ENCODE peak calls at places on chromosome 19, in nine cellular contexts. One of them, this sample, is unnamed.
A peak's percentile ranks its signal among the peaks of the same experiment; 100 is the strongest.

GRCh38 chr19:3062165-3063105 is at the start of gene TLE5:
- DNase-seq in retinal pigment epithelial cell: no peak
- DNase-seq in spleen: peak; percentile 94
- DNase-seq in GM06990: peak; percentile 80
- DNase-seq in astrocyte of the cerebellum: no peak
- DNase-seq in progenitor cell of endocrine pancreas: no peak
- DNase-seq in heart right ventricle: peak; percentile 79
- DNase-seq in GM13977: peak; percentile 91
- DNase-seq in transverse colon: peak; percentile 80
- DNase-seq in this sample: peak; percentile 65

GRCh38 chr19:17775245-17775927 is 19.6 kb upstream of the B3GNT3 start:
- DNase-seq in retinal pigment epithelial cell: no peak
- DNase-seq in spleen: no peak
- DNase-seq in GM06990: no peak
- DNase-seq in astrocyte of the cerebellum: no peak
- DNase-seq in progenitor cell of endocrine pancreas: peak; percentile 57
- DNase-seq in heart right ventricle: no peak
- DNase-seq in GM13977: no peak
- DNase-seq in transverse colon: peak; percentile 49
- DNase-seq in this sample: peak; percentile 62

GRCh38 chr19:57506163-57506562 is 6.4 kb downstream of the ZNF773 start:
- DNase-seq in retinal pigment epithelial cell: no peak
- DNase-seq in spleen: no peak
- DNase-seq in GM06990: no peak
- DNase-seq in astrocyte of the cerebellum: no peak
- DNase-seq in progenitor cell of endocrine pancreas: no peak
- DNase-seq in heart right ventricle: no peak
- DNase-seq in GM13977: no peak
- DNase-seq in transverse colon: no peak
- DNase-seq in this sample: no peak

GRCh38 chr19:33227242-33227650 is 1.6 kb upstream of the SLC7A10 start:
- DNase-seq in retinal pigment epithelial cell: peak; percentile 73
- DNase-seq in spleen: no peak
- DNase-seq in GM06990: no peak
- DNase-seq in astrocyte of the cerebellum: no peak
- DNase-seq in progenitor cell of endocrine pancreas: no peak
- DNase-seq in heart right ventricle: peak; percentile 4
- DNase-seq in GM13977: no peak
- DNase-seq in transverse colon: no peak
- DNase-seq in this sample: no peak

GRCh38 chr19:11554160-11554559 is 4.9 kb downstream of the ELOF1 start:
- DNase-seq in retinal pigment epithelial cell: no peak
- DNase-seq in spleen: no peak
- DNase-seq in GM06990: peak; percentile 73
- DNase-seq in astrocyte of the cerebellum: no peak
- DNase-seq in progenitor cell of endocrine pancreas: no peak
- DNase-seq in heart right ventricle: no peak
- DNase-seq in GM13977: no peak
- DNase-seq in transverse colon: peak; percentile 36
- DNase-seq in this sample: peak; percentile 47

GRCh38 chr19:51971624-51972023 is 15.0 kb downstream of the ZNF350 start:
- DNase-seq in retinal pigment epithelial cell: no peak
- DNase-seq in spleen: no peak
- DNase-seq in GM06990: no peak
- DNase-seq in astrocyte of the cerebellum: no peak
- DNase-seq in progenitor cell of endocrine pancreas: no peak
- DNase-seq in heart right ventricle: no peak
- DNase-seq in GM13977: no peak
- DNase-seq in transverse colon: no peak
- DNase-seq in this sample: peak; percentile 15

GRCh38 chr19:29478578-29479565 is 46.9 kb upstream of the VSTM2B start:
- DNase-seq in retinal pigment epithelial cell: no peak
- DNase-seq in spleen: no peak
- DNase-seq in GM06990: no peak
- DNase-seq in astrocyte of the cerebellum: no peak
- DNase-seq in progenitor cell of endocrine pancreas: peak; percentile 51
- DNase-seq in heart right ventricle: no peak
- DNase-seq in GM13977: no peak
- DNase-seq in transverse colon: no peak
- DNase-seq in this sample: peak; percentile 40

GRCh38 chr19:3096902-3097326 is 2.8 kb downstream of the GNA11 start:
- DNase-seq in retinal pigment epithelial cell: no peak
- DNase-seq in spleen: peak; percentile 65
- DNase-seq in GM06990: no peak
- DNase-seq in astrocyte of the cerebellum: no peak
- DNase-seq in progenitor cell of endocrine pancreas: no peak
- DNase-seq in heart right ventricle: no peak
- DNase-seq in GM13977: no peak
- DNase-seq in transverse colon: peak; percentile 26
- DNase-seq in this sample: no peak

GRCh38 chr19:2542341-2543069 is 66.6 kb downstream of the GADD45B start:
- DNase-seq in retinal pigment epithelial cell: peak; percentile 77
- DNase-seq in spleen: peak; percentile 74
- DNase-seq in GM06990: peak; percentile 65
- DNase-seq in astrocyte of the cerebellum: no peak
- DNase-seq in progenitor cell of endocrine pancreas: no peak
- DNase-seq in heart right ventricle: no peak
- DNase-seq in GM13977: no peak
- DNase-seq in transverse colon: peak; percentile 34
- DNase-seq in this sample: no peak

GRCh38 chr19:5387472-5387871 is 46.9 kb upstream of the PTPRS start:
- DNase-seq in retinal pigment epithelial cell: no peak
- DNase-seq in spleen: no peak
- DNase-seq in GM06990: no peak
- DNase-seq in astrocyte of the cerebellum: no peak
- DNase-seq in progenitor cell of endocrine pancreas: no peak
- DNase-seq in heart right ventricle: no peak
- DNase-seq in GM13977: no peak
- DNase-seq in transverse colon: no peak
- DNase-seq in this sample: no peak
- TF ChIP-seq CTCF in retinal pigment epithelial cell: no peak
- TF ChIP-seq CTCF in spleen: no peak
- TF ChIP-seq CTCF in GM06990: no peak
- TF ChIP-seq CTCF in astrocyte of the cerebellum: no peak
- TF ChIP-seq CTCF in progenitor cell of endocrine pancreas: no peak
- TF ChIP-seq CTCF in heart right ventricle: no peak
- TF ChIP-seq CTCF in GM13977: no peak
- TF ChIP-seq CTCF in transverse colon: no peak
- TF ChIP-seq CTCF in this sample: no peak

DNA sequence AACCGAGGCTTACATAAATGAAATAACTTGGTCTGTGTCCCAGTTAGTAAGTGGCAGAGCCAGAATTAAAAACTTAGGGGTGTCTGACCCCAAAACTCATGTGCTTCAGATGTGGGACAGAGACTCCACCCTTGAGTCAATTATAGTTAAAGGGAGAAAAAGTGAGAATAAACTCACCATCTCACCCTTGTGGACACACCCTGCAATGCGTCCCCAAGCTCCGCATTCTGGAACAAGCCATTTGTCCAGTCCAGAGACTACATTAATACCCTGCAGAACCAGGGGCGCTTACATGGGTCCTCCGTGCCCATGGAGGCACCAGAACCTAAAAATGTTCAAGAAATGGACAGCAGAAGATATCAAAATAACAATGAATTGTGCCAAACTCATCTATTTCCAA is 207.0 kb upstream of the ZNF507 start:
- DNase-seq in retinal pigment epithelial cell: no peak
- DNase-seq in spleen: no peak
- DNase-seq in GM06990: no peak
- DNase-seq in astrocyte of the cerebellum: no peak
- DNase-seq in progenitor cell of endocrine pancreas: no peak
- DNase-seq in heart right ventricle: no peak
- DNase-seq in GM13977: no peak
- DNase-seq in transverse colon: no peak
- DNase-seq in this sample: no peak
- TF ChIP-seq CTCF in retinal pigment epithelial cell: peak; percentile 3
- TF ChIP-seq CTCF in spleen: peak; percentile 7
- TF ChIP-seq CTCF in GM06990: no peak
- TF ChIP-seq CTCF in astrocyte of the cerebellum: no peak
- TF ChIP-seq CTCF in progenitor cell of endocrine pancreas: peak; percentile 45
- TF ChIP-seq CTCF in heart right ventricle: peak; percentile 7
- TF ChIP-seq CTCF in GM13977: no peak
- TF ChIP-seq CTCF in transverse colon: no peak
- TF ChIP-seq CTCF in this sample: no peak

GRCh38 chr19:19157808-19158207 is 12.3 kb downstream of the MEF2B start:
- DNase-seq in retinal pigment epithelial cell: no peak
- DNase-seq in spleen: no peak
- DNase-seq in GM06990: no peak
- DNase-seq in astrocyte of the cerebellum: no peak
- DNase-seq in progenitor cell of endocrine pancreas: no peak
- DNase-seq in heart right ventricle: no peak
- DNase-seq in GM13977: no peak
- DNase-seq in transverse colon: no peak
- DNase-seq in this sample: no peak

GRCh38 chr19:19152668-19153384 is 14.5 kb upstream of the TMEM161A start:
- DNase-seq in retinal pigment epithelial cell: no peak
- DNase-seq in spleen: no peak
- DNase-seq in GM06990: no peak
- DNase-seq in astrocyte of the cerebellum: no peak
- DNase-seq in progenitor cell of endocrine pancreas: no peak
- DNase-seq in heart right ventricle: peak; percentile 36
- DNase-seq in GM13977: no peak
- DNase-seq in transverse colon: no peak
- DNase-seq in this sample: no peak

GRCh38 chr19:19155495-19156219 is 14.4 kb downstream of the MEF2B start:
- DNase-seq in retinal pigment epithelial cell: no peak
- DNase-seq in spleen: no peak
- DNase-seq in GM06990: peak; percentile 86
- DNase-seq in astrocyte of the cerebellum: no peak
- DNase-seq in progenitor cell of endocrine pancreas: no peak
- DNase-seq in heart right ventricle: no peak
- DNase-seq in GM13977: peak; percentile 73
- DNase-seq in transverse colon: peak; percentile 69
- DNase-seq in this sample: no peak

GRCh38 chr19:19151418-19151817 is 13.1 kb upstream of the TMEM161A start:
- DNase-seq in retinal pigment epithelial cell: no peak
- DNase-seq in spleen: no peak
- DNase-seq in GM06990: no peak
- DNase-seq in astrocyte of the cerebellum: no peak
- DNase-seq in progenitor cell of endocrine pancreas: no peak
- DNase-seq in heart right ventricle: no peak
- DNase-seq in GM13977: no peak
- DNase-seq in transverse colon: peak; percentile 45
- DNase-seq in this sample: no peak

DNA sequence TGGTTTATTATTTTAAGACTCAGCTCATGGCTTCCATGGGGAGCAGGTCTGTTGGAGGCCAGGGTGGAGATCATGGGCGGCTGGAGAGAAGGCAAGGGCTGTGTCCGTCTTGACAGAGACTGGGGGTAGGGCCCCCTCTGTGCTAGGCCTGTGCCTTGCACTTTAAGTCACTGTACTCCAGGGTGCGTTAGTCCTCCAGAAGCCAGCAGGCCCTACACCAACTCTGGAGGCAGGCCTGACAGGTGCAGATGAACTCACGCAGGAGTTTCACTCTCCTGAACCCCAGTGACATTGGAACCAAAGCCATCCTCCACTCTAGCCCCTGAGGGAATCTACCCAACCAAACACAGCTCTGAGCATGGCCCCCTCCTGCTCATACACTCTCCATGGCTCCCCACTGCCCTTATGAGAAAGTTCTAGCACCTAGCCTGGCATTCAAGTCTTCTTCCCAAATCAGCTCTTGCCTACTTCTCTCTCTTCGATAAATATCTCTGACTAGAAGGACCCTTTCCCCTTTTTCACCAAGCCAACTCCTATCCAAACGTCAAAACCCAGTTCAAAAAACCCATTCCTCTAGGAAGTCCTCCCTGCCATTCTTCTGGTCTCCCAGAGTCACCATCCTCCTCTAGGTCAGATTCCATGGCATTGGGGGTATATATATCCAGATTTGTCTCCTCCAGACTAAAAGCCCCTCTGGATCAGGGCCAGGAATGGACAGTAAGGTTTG is 15.1 kb downstream of the MEF2B start:
- DNase-seq in retinal pigment epithelial cell: no peak
- DNase-seq in spleen: no peak
- DNase-seq in GM06990: no peak
- DNase-seq in astrocyte of the cerebellum: no peak
- DNase-seq in progenitor cell of endocrine pancreas: no peak
- DNase-seq in heart right ventricle: no peak
- DNase-seq in GM13977: no peak
- DNase-seq in transverse colon: no peak
- DNase-seq in this sample: no peak
- TF ChIP-seq CTCF in retinal pigment epithelial cell: no peak
- TF ChIP-seq CTCF in spleen: no peak
- TF ChIP-seq CTCF in GM06990: no peak
- TF ChIP-seq CTCF in astrocyte of the cerebellum: no peak
- TF ChIP-seq CTCF in progenitor cell of endocrine pancreas: no peak
- TF ChIP-seq CTCF in heart right ventricle: no peak
- TF ChIP-seq CTCF in GM13977: peak; percentile 51
- TF ChIP-seq CTCF in transverse colon: no peak
- TF ChIP-seq CTCF in this sample: no peak

DNA sequence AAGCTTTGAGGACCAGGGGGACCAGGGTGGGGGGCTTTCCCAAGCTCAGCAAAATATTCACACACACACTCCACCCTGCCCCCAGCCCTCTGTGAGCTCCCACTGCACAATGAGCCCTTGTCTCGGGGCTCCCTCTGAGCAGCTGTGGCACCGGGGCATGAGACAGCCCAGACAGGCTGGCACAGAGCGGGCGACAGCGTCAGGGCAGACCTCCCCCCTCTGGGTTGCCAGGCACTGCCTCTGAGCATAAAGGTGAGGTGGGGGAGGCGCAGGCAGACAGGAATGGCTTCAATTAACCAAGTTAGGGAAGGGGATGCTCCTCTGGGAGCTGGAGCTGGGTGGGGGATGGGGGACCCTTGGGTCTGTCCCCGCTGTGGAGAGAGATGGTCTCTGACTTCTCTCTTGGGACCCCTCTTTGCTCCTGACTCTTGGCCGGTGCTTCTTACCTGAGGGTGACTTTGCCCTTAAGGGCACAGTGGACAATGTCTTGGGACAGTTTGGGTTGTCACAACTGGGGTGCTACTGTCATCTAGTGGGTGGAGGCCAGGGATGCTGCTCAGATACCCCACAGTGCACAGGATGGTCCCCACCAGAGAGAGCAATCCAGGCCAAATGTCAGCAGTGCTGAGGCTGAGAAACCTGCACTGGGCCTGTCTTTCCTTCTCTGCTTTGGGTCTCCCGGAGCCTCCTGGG is 30.3 kb downstream of the LYL1 start:
- DNase-seq in retinal pigment epithelial cell: no peak
- DNase-seq in spleen: no peak
- DNase-seq in GM06990: no peak
- DNase-seq in astrocyte of the cerebellum: no peak
- DNase-seq in progenitor cell of endocrine pancreas: no peak
- DNase-seq in heart right ventricle: no peak
- DNase-seq in GM13977: no peak
- DNase-seq in transverse colon: no peak
- DNase-seq in this sample: no peak
- TF ChIP-seq CTCF in retinal pigment epithelial cell: no peak
- TF ChIP-seq CTCF in spleen: no peak
- TF ChIP-seq CTCF in GM06990: no peak
- TF ChIP-seq CTCF in astrocyte of the cerebellum: no peak
- TF ChIP-seq CTCF in progenitor cell of endocrine pancreas: no peak
- TF ChIP-seq CTCF in heart right ventricle: no peak
- TF ChIP-seq CTCF in GM13977: peak; percentile 5
- TF ChIP-seq CTCF in transverse colon: no peak
- TF ChIP-seq CTCF in this sample: no peak

This sample was measured in activated CD8-positive, alpha-beta T cell treated with anti-CD3 and anti-CD28 coated beads for 36 hours.